ENCODE peak calls at places on chromosomes 1 and 21, in seven cellular contexts. S, A, D, Q, W, K and N are unnamed samples.

GRCh38 chr1:163531345-163531744 is 209.6 kb downstream of the NUF2 start:
- DNase-seq in S (peak; percentile 20), A (no peak), D (no peak), Q (no peak), W (no peak), K (no peak), N (no peak)

GRCh38 chr1:19398309-19398760 is 86.2 kb downstream of the SLC66A1 start:
- DNase-seq in S (no peak), A (no peak), D (no peak), Q (peak; percentile 100), W (no peak), K (no peak), N (peak; percentile 28)

GRCh38 chr1:12204140-12204539 is 25.7 kb upstream of the VPS13D start:
- DNase-seq in S (no peak), A (no peak), D (no peak), Q (no peak), W (no peak), K (peak; percentile 50), N (no peak)

GRCh38 chr21:33028759-33029511 is 3.2 kb downstream of the OLIG2 start:
- DNase-seq in S (no peak), A (no peak), D (no peak), Q (no peak), W (no peak), K (no peak), N (peak; percentile 14)

GRCh38 chr1:221509575-221510360 is 232.1 kb downstream of the DUSP10 start:
- DNase-seq in S (no peak), A (no peak), D (no peak), Q (no peak), W (no peak), K (no peak), N (no peak)

GRCh38 chr1:65812065-65812464 is 19.4 kb downstream of the PDE4B start:
- DNase-seq in S (peak; percentile 23), A (no peak), D (no peak), Q (peak; percentile 86), W (no peak), K (peak; percentile 14), N (peak; percentile 5)

GRCh38 chr1:47616036-47616435 is 178.2 kb downstream of the FOXD2 start:
- DNase-seq in S (no peak), A (no peak), D (no peak), Q (no peak), W (no peak), K (no peak), N (no peak)

GRCh38 chr1:76083189-76083588 is 8.6 kb downstream of the ST6GALNAC3 start:
- DNase-seq in S (no peak), A (no peak), D (no peak), Q (no peak), W (no peak), K (no peak), N (no peak)

GRCh38 chr1:86972262-86972661 is 57.8 kb downstream of the HS2ST1 start:
- DNase-seq in S (peak; percentile 57), A (no peak), D (no peak), Q (no peak), W (no peak), K (no peak), N (no peak)

GRCh38 chr1:183433703-183434102 is 15.5 kb upstream of the NMNAT2 start:
- DNase-seq in S (no peak), A (no peak), D (no peak), Q (no peak), W (no peak), K (no peak), N (peak; percentile 12)

GRCh38 chr1:31460027-31460426 is 47.0 kb downstream of the SERINC2 start:
- DNase-seq in S (peak; percentile 60), A (no peak), D (no peak), Q (peak; percentile 24), W (no peak), K (no peak), N (peak; percentile 32)